ENCODE peak calls at places on chromosome 18, in nine cellular contexts. K is heart left ventricle, R is ovary, S is IMR-90, T is spleen, C is breast epithelium, F is K562, Z is body of pancreas, D is lower leg skin. Y is an unnamed sample.

GRCh38 chr18:45050712-45051639 is 370.3 kb downstream of the SETBP1 start:
- DNase-seq in K (no peak), R (no peak), S (peak), T (no peak), C (no peak), F (no peak), Z (no peak), D (no peak), Y (no peak)

GRCh38 chr18:47953471-47953931 is 23.0 kb upstream of the SMAD2 start:
- DNase-seq in K (no peak), R (no peak), S (no peak), T (no peak), C (no peak), F (no peak), Z (peak), D (no peak), Y (no peak)

GRCh38 chr18:8701546-8702118 is 3.7 kb upstream of the MTCL1 start:
- DNase-seq in K (no peak), R (peak), S (peak), T (no peak), C (no peak), F (no peak), Z (no peak), D (no peak), Y (no peak)

GRCh38 chr18:45171575-45172225 is 443.6 kb upstream of the SLC14A2 start:
- DNase-seq in K (no peak), R (no peak), S (no peak), T (no peak), C (no peak), F (no peak), Z (no peak), D (no peak), Y (no peak)

GRCh38 chr18:46097378-46097852 is 681 bp downstream of the ATP5F1A start:
- DNase-seq in K (no peak), R (no peak), S (no peak), T (no peak), C (no peak), F (no peak), Z (no peak), D (no peak), Y (no peak)

GRCh38 chr18:9987931-9988330 is 74.1 kb downstream of the VAPA start:
- DNase-seq in K (no peak), R (no peak), S (no peak), T (no peak), C (peak), F (no peak), Z (peak), D (no peak), Y (no peak)

GRCh38 chr18:52054301-52054700 is 285.7 kb upstream of the DCC start:
- DNase-seq in K (no peak), R (no peak), S (no peak), T (no peak), C (no peak), F (no peak), Z (no peak), D (no peak), Y (no peak)

GRCh38 chr18:52222211-52222610 is 117.8 kb upstream of the DCC start:
- DNase-seq in K (no peak), R (no peak), S (no peak), T (no peak), C (no peak), F (no peak), Z (no peak), D (no peak), Y (no peak)

GRCh38 chr18:57959278-57959677 is 84.7 kb upstream of the NEDD4L start:
- DNase-seq in K (no peak), R (no peak), S (peak), T (no peak), C (no peak), F (no peak), Z (peak), D (no peak), Y (no peak)

GRCh38 chr18:66729459-66730239 is 125.8 kb upstream of the CDH19 start:
- DNase-seq in K (no peak), R (no peak), S (no peak), T (no peak), C (no peak), F (no peak), Z (no peak), D (no peak), Y (no peak)

GRCh38 chr18:65753520-65753919 is 2.7 kb downstream of the CDH7 start:
- DNase-seq in K (no peak), R (no peak), S (no peak), T (no peak), C (no peak), F (no peak), Z (peak), D (no peak), Y (peak)

GRCh38 chr18:78994977-78995582 is 15.5 kb downstream of the SALL3 start:
- DNase-seq in K (no peak), R (no peak), S (no peak), T (no peak), C (no peak), F (no peak), Z (no peak), D (peak), Y (no peak)

GRCh38 chr18:58049000-58049688 is 5.1 kb downstream of the NEDD4L start:
- DNase-seq in K (no peak), R (no peak), S (no peak), T (no peak), C (no peak), F (no peak), Z (no peak), D (no peak), Y (no peak)

GRCh38 chr18:53004798-53005197 is 664.8 kb downstream of the DCC start:
- DNase-seq in K (no peak), R (no peak), S (no peak), T (no peak), C (no peak), F (no peak), Z (no peak), D (no peak), Y (no peak)

GRCh38 chr18:54675076-54675475 is 84.0 kb downstream of the DYNAP start:
- DNase-seq in K (no peak), R (no peak), S (no peak), T (no peak), C (no peak), F (no peak), Z (no peak), D (no peak), Y (no peak)

GRCh38 chr18:61141691-61142090 is 191.5 kb upstream of the CDH20 start:
- DNase-seq in K (no peak), R (no peak), S (no peak), T (no peak), C (no peak), F (no peak), Z (no peak), D (no peak), Y (no peak)

GRCh38 chr18:55396267-55396905 is 191.6 kb downstream of the TCF4 start:
- DNase-seq in K (no peak), R (no peak), S (no peak), T (no peak), C (no peak), F (no peak), Z (no peak), D (no peak), Y (no peak)

GRCh38 chr18:377088-377487 is 109.2 kb upstream of the THOC1 start:
- DNase-seq in K (no peak), R (no peak), S (no peak), T (no peak), C (no peak), F (no peak), Z (no peak), D (no peak), Y (no peak)

GRCh38 chr18:42446195-42446594 is 491.2 kb downstream of the PIK3C3 start:
- DNase-seq in K (no peak), R (no peak), S (no peak), T (no peak), C (no peak), F (no peak), Z (no peak), D (no peak), Y (no peak)

GRCh38 chr18:63518178-63519012 is 23.8 kb upstream of the SERPINB12 start:
- DNase-seq in K (peak), R (peak), S (peak), T (no peak), C (no peak), F (peak), Z (peak), D (no peak), Y (no peak)

GRCh38 chr18:3384664-3385189 is 65.2 kb upstream of the TGIF1 start:
- DNase-seq in K (no peak), R (no peak), S (no peak), T (no peak), C (no peak), F (no peak), Z (no peak), D (no peak), Y (no peak)

GRCh38 chr18:39463986-39464385 is 1898.4 kb upstream of the CELF4 start:
- DNase-seq in K (no peak), R (no peak), S (no peak), T (no peak), C (no peak), F (no peak), Z (no peak), D (no peak), Y (no peak)

GRCh38 chr18:77106331-77106730 is 26.3 kb downstream of the MBP start:
- DNase-seq in K (no peak), R (no peak), S (no peak), T (no peak), C (no peak), F (peak), Z (no peak), D (peak), Y (no peak)

GRCh38 chr18:69935319-69936190 is 12.1 kb downstream of the CD226 start:
- DNase-seq in K (no peak), R (no peak), S (no peak), T (peak), C (no peak), F (no peak), Z (peak), D (no peak), Y (no peak)

GRCh38 chr18:80034068-80034851 is at the start of gene RBFA:
- DNase-seq in K (peak), R (peak), S (peak), T (peak), C (peak), F (peak), Z (peak), D (peak), Y (peak)
- TF ChIP-seq POLR2A in K (no peak), R (peak), S (peak), T (no peak), C (no peak), F (peak), Z (peak), D (no peak), Y (peak)

DNA sequence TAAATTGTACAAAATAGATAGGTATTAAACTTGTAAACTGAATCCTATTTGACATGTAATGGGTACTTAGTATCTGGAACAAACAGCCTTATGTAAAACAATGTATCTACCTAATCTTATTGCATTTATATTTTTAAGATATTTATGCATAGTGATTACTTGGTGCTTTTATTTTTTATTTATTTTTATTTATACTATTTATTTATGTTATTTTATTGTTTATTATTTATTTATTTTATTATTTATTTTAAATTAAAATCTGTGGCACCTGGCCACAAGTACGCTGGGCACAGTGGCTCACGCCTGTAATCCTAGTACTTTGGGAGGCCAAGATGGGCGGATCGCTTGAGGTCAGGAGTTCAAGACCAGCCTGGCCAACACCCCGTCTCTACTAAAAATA is 26.9 kb downstream of the MRO start:
- DNase-seq in K (no peak), R (no peak), S (no peak), T (no peak), C (no peak), F (no peak), Z (no peak), D (no peak), Y (no peak)
- TF ChIP-seq POLR2A in K (no peak), R (no peak), S (no peak), T (no peak), C (no peak), F (no peak), Z (no peak), D (no peak), Y (no peak)

GRCh38 chr18:24138884-24139616 is at the start of gene CABYR:
- DNase-seq in K (peak), R (peak), S (peak), T (peak), C (peak), F (no peak), Z (peak), D (peak), Y (peak)
- TF ChIP-seq POLR2A in K (no peak), R (peak), S (peak), T (no peak), C (no peak), F (no peak), Z (no peak), D (no peak), Y (peak)

DNA sequence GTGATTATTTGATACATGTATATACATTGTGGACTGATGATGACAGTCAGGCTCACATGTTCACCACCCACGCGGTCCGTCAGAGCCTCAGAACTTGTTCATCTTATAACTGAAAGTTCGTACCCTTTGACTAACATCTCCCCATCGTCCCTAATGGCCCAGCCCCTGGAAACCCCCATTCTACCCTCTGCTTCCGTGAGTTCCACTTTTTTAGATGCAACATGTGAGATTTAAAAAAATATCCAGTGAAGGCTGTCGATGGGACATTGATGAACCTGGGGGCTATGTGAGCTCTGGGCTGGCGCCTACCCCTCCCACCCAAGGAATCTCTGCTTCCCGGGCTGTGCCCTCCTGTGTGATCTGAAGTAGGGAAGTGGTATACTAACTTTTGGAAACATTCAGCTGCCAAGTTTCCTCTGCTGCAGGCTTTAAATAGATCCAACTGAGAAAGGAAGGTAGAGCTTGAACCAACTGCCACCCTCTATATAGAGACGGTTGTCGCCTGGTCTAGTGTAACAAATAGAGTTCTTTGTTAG is 163.8 kb downstream of the FAM210A start:
- DNase-seq in K (no peak), R (no peak), S (no peak), T (no peak), C (no peak), F (no peak), Z (no peak), D (peak), Y (peak)
- TF ChIP-seq POLR2A in K (no peak), R (no peak), S (no peak), T (no peak), C (no peak), F (no peak), Z (no peak), D (no peak), Y (peak)

GRCh38 chr18:22348521-22349316 is 69.0 kb downstream of the CTAGE1 start:
- DNase-seq in K (peak), R (peak), S (peak), T (peak), C (peak), F (no peak), Z (peak), D (no peak), Y (no peak)
- TF ChIP-seq POLR2A in K (no peak), R (peak), S (no peak), T (no peak), C (no peak), F (no peak), Z (no peak), D (no peak), Y (no peak)

GRCh38 chr18:5298156-5298852 is 2.8 kb upstream of the ZBTB14 start:
- DNase-seq in K (no peak), R (peak), S (no peak), T (no peak), C (no peak), F (peak), Z (no peak), D (no peak), Y (no peak)
- TF ChIP-seq POLR2A in K (no peak), R (no peak), S (no peak), T (no peak), C (no peak), F (no peak), Z (no peak), D (no peak), Y (no peak)

GRCh38 chr18:49055196-49055595 is 104.4 kb upstream of the SMAD7 start:
- DNase-seq in K (no peak), R (no peak), S (no peak), T (no peak), C (no peak), F (no peak), Z (no peak), D (no peak), Y (no peak)

GRCh38 chr18:49051323-49051967 is 100.7 kb upstream of the SMAD7 start:
- DNase-seq in K (no peak), R (no peak), S (no peak), T (no peak), C (no peak), F (no peak), Z (no peak), D (no peak), Y (no peak)

GRCh38 chr18:49052891-49053644 is 102.3 kb upstream of the SMAD7 start:
- DNase-seq in K (no peak), R (no peak), S (peak), T (no peak), C (no peak), F (no peak), Z (no peak), D (no peak), Y (no peak)

GRCh38 chr18:49059028-49059670 is 108.4 kb upstream of the SMAD7 start:
- DNase-seq in K (no peak), R (no peak), S (peak), T (no peak), C (no peak), F (no peak), Z (no peak), D (no peak), Y (no peak)

GRCh38 chr18:49055787-49056186 is 105.0 kb upstream of the SMAD7 start:
- DNase-seq in K (peak), R (no peak), S (peak), T (peak), C (no peak), F (peak), Z (no peak), D (peak), Y (peak)
- TF ChIP-seq POLR2A in K (no peak), R (no peak), S (peak), T (no peak), C (no peak), F (no peak), Z (no peak), D (no peak), Y (no peak)

GRCh38 chr18:59054892-59055291 is 84.8 kb upstream of the SEC11C start:
- DNase-seq in K (no peak), R (no peak), S (no peak), T (no peak), C (peak), F (no peak), Z (peak), D (no peak), Y (no peak)
- TF ChIP-seq POLR2A in K (no peak), R (no peak), S (no peak), T (no peak), C (no peak), F (no peak), Z (no peak), D (no peak), Y (no peak)

GRCh38 chr18:36830141-36830495 is 1.2 kb downstream of the KIAA1328 start:
- DNase-seq in K (no peak), R (no peak), S (no peak), T (no peak), C (no peak), F (no peak), Z (no peak), D (no peak), Y (no peak)

GRCh38 chr18:36829362-36830140 is 624 bp downstream of the KIAA1328 start:
- DNase-seq in K (no peak), R (no peak), S (peak), T (no peak), C (peak), F (no peak), Z (peak), D (peak), Y (no peak)

GRCh38 chr18:36831139-36831538 is 2.2 kb downstream of the KIAA1328 start:
- DNase-seq in K (no peak), R (no peak), S (peak), T (no peak), C (no peak), F (no peak), Z (no peak), D (no peak), Y (no peak)

GRCh38 chr18:36828157-36828629 is 609 bp downstream of the TPGS2 start:
- DNase-seq in K (no peak), R (no peak), S (peak), T (no peak), C (no peak), F (no peak), Z (peak), D (peak), Y (no peak)

GRCh38 chr18:36828630-36829361 is at the start of the genes KIAA1328 and TPGS2:
- DNase-seq in K (peak), R (peak), S (peak), T (peak), C (peak), F (peak), Z (peak), D (peak), Y (peak)
- TF ChIP-seq POLR2A in K (no peak), R (peak), S (peak), T (peak), C (no peak), F (peak), Z (peak), D (no peak), Y (peak)